ENCODE peak calls at places on chromosomes 1 and 21, in ten cellular contexts. E is BE2C, S is cardiac muscle cell, J is heart left ventricle, P is tibial artery, D is MM.1S, Y is astrocyte of the cerebellum, K is A549, M is lung, G is ascending aorta. V is an unnamed sample.

GRCh38 chr1:156908955-156909354 is 11.5 kb upstream of the LRRC71 start:
- DNase-seq in E (no peak), S (no peak), J (no peak), P (no peak), D (no peak), Y (no peak), K (no peak), M (no peak), G (no peak), V (no peak)

GRCh38 chr1:110645962-110646735 is 28.6 kb downstream of the KCNA3 start:
- DNase-seq in E (no peak), S (no peak), J (no peak), P (no peak), D (no peak), Y (no peak), K (no peak), M (no peak), G (no peak), V (peak; percentile 36)

GRCh38 chr1:184017226-184017787 is 20.2 kb downstream of the COLGALT2 start:
- DNase-seq in E (no peak), S (no peak), J (no peak), P (no peak), D (no peak), Y (no peak), K (no peak), M (no peak), G (no peak), V (no peak)

GRCh38 chr21:45071396-45072165 is 2.8 kb upstream of the ADARB1 start:
- DNase-seq in E (no peak), S (no peak), J (no peak), P (no peak), D (no peak), Y (no peak), K (no peak), M (no peak), G (no peak), V (no peak)

GRCh38 chr1:195799016-195799415 is 809.2 kb downstream of the KCNT2 start:
- DNase-seq in E (no peak), S (no peak), J (no peak), P (no peak), D (no peak), Y (no peak), K (no peak), M (no peak), G (no peak), V (no peak)

GRCh38 chr1:15384301-15384901 is 25.3 kb upstream of the EFHD2 start:
- DNase-seq in E (no peak), S (no peak), J (no peak), P (no peak), D (peak; percentile 58), Y (peak; percentile 78), K (no peak), M (no peak), G (no peak), V (peak; percentile 31)

GRCh38 chr1:230301820-230302219 is 124.3 kb downstream of the PGBD5 start:
- DNase-seq in E (no peak), S (no peak), J (no peak), P (no peak), D (no peak), Y (no peak), K (no peak), M (no peak), G (no peak), V (no peak)

GRCh38 chr1:145706282-145706681 is 886 bp downstream of the PDZK1 start:
- DNase-seq in E (no peak), S (no peak), J (no peak), P (no peak), D (no peak), Y (no peak), K (peak; percentile 84), M (no peak), G (no peak), V (peak; percentile 24)

GRCh38 chr1:223133824-223134435 is 9.1 kb downstream of the TLR5 start:
- DNase-seq in E (peak; percentile 85), S (peak; percentile 90), J (peak; percentile 84), P (peak; percentile 80), D (peak; percentile 81), Y (peak; percentile 60), K (peak; percentile 78), M (peak; percentile 89), G (peak; percentile 92), V (peak; percentile 79)

GRCh38 chr1:153805042-153805745 is 30.0 kb downstream of the SLC27A3 start:
- DNase-seq in E (no peak), S (peak; percentile 17), J (peak; percentile 67), P (peak; percentile 64), D (peak; percentile 96), Y (peak; percentile 24), K (peak; percentile 62), M (peak; percentile 64), G (peak; percentile 84), V (peak; percentile 80)

GRCh38 chr21:14620152-14620551 is 74.0 kb upstream of the SAMSN1 start:
- DNase-seq in E (no peak), S (no peak), J (no peak), P (no peak), D (peak; percentile 13), Y (no peak), K (no peak), M (no peak), G (no peak), V (no peak)

GRCh38 chr1:151006331-151007052 is at the start of gene MINDY1:
- DNase-seq in E (peak; percentile 80), S (peak; percentile 88), J (peak; percentile 76), P (peak; percentile 82), D (peak; percentile 79), Y (peak; percentile 78), K (peak; percentile 85), M (peak; percentile 62), G (peak; percentile 85), V (peak; percentile 87)

GRCh38 chr1:99969729-99970591 is at the start of gene SLC35A3:
- DNase-seq in E (peak; percentile 87), S (peak; percentile 87), J (peak; percentile 79), P (peak; percentile 64), D (peak; percentile 63), Y (no peak), K (peak; percentile 74), M (peak; percentile 86), G (peak; percentile 85), V (peak; percentile 63)
- TF ChIP-seq CTCF in E (peak; percentile 2), S (no peak), J (no peak), P (no peak), D (no peak), Y (no peak), K (no peak), M (no peak), G (no peak), V (no peak)

DNA sequence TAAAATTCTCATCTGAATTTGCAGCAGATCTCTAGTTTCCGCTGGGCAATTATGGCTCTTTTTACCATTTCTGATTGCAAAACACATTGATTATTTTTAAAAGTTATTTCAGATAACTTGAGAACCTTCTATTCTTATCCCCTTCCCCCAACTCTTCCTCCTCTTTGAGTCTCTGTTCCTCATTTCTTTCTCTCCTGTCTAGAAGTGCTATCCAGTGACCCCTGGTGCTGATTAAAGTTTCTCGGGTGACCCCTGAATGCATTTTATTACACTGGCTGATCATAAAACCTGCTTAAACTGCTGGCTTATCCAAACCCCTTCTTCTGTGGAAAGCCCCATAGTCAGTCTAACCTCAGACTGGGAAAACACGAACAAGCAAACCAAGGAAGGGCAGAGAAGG is 61.2 kb downstream of the GORAB start:
- DNase-seq in E (no peak), S (no peak), J (no peak), P (no peak), D (no peak), Y (no peak), K (no peak), M (no peak), G (no peak), V (peak; percentile 22)
- H3K4me3 ChIP-seq in E (no peak overlapping the region), S (no peak overlapping the region), J (no peak overlapping the region), P (peak overlapping the region; percentile 17), D (no peak overlapping the region), Y (no peak overlapping the region), K (no peak overlapping the region), M (no peak overlapping the region), G (peak overlapping the region; percentile 45), V (peak overlapping the region; percentile 38)

GRCh38 chr1:8782955-8783354 is 34.5 kb downstream of the RERE start:
- DNase-seq in E (no peak), S (no peak), J (no peak), P (no peak), D (no peak), Y (no peak), K (no peak), M (no peak), G (no peak), V (no peak)
- TF ChIP-seq CTCF in E (no peak), S (no peak), J (no peak), P (no peak), D (no peak), Y (no peak), K (no peak), M (no peak), G (no peak), V (no peak)

GRCh38 chr1:9195651-9196050 is 38.9 kb upstream of the H6PD start:
- DNase-seq in E (no peak), S (no peak), J (no peak), P (no peak), D (no peak), Y (no peak), K (no peak), M (no peak), G (no peak), V (no peak)

GRCh38 chr1:9196129-9197040 is 38.2 kb upstream of the H6PD start:
- DNase-seq in E (peak; percentile 47), S (peak; percentile 78), J (peak; percentile 75), P (peak; percentile 81), D (peak; percentile 47), Y (peak; percentile 53), K (peak; percentile 48), M (peak; percentile 77), G (peak; percentile 86), V (peak; percentile 87)

GRCh38 chr1:9198538-9199361 is 35.8 kb upstream of the H6PD start:
- DNase-seq in E (peak; percentile 41), S (peak; percentile 86), J (no peak), P (no peak), D (no peak), Y (no peak), K (no peak), M (no peak), G (no peak), V (no peak)

GRCh38 chr1:9200441-9200840 is 34.1 kb upstream of the H6PD start:
- DNase-seq in E (no peak), S (no peak), J (no peak), P (no peak), D (no peak), Y (no peak), K (no peak), M (no peak), G (no peak), V (peak; percentile 43)

DNA sequence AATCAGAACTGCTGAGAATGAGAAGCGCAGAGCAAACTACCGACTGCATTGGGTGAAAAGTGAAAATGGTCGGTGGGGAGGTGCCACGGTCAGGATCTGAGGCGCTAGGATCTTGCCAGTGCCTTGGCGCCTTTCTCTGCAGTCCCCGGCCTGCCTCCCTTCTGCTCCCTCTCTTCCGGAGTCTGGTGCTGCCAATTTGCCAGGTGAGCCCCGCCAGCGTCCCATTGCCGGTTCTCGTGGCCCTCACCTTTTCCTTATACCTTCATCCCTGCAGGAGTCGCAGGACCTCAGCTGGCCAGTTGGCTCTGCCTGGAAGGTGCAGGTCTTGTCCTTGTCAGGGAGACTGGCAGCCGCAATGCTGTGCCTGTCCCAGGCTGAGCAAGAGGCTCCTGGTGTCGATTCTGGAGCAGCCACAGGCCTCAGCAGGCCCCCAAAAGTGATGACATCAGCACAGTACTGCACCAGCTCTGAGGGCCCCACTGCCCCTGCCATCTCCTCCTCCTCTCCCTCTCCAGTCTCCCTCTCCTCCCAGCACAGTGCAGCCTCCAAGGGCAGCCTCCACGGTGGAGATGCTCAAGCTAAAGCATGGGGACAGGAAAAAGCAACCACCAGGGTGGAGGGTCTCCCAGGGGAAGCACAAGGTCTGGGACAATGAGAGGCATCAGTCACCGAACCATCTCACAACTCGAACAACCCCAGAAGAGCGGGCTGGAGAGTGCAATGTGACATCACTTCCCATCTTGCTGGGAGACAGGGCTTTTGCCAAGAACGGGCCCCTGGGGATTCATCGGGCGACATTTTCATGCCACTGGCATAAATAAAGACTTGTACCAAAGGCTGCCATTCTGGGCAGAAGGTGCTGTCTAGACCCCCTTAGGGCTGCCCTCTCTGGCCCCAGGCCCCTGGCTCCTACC is 37.1 kb upstream of the H6PD start:
- DNase-seq in E (no peak), S (no peak), J (no peak), P (peak; percentile 47), D (no peak), Y (no peak), K (no peak), M (no peak), G (no peak), V (no peak)
- H3K4me3 ChIP-seq in E (no peak overlapping the region), S (no peak overlapping the region), J (peak overlapping the region; percentile 28), P (peak overlapping the region; percentile 34), D (no peak overlapping the region), Y (no peak overlapping the region), K (no peak overlapping the region), M (no peak overlapping the region), G (peak overlapping the region; percentile 47), V (no peak overlapping the region)

V was measured in fibroblast of the aortic adventitia.